ENCODE peak calls at places on chromosomes 3 and 15, in six cellular contexts. Q, S, R, Z, M and B are unnamed samples.

GRCh38 chr3:56889131-56889530 is 87.4 kb upstream of the ARHGEF3 start:
- DNase-seq in Q (no peak), S (peak; percentile 45), R (no peak), Z (no peak), M (no peak), B (no peak)

GRCh38 chr15:85580914-85581313 is 200.5 kb downstream of the AKAP13 start:
- DNase-seq in Q (no peak), S (no peak), R (peak; percentile 50), Z (no peak), M (peak; percentile 88), B (no peak)

GRCh38 chr3:128547368-128547987 is 54.5 kb upstream of the GATA2 start:
- DNase-seq in Q (no peak), S (no peak), R (no peak), Z (peak; percentile 53), M (no peak), B (peak; percentile 85)

GRCh38 chr3:46664971-46665762 is 28.3 kb downstream of the ALS2CL start:
- DNase-seq in Q (no peak), S (no peak), R (no peak), Z (no peak), M (peak; percentile 61), B (no peak)

GRCh38 chr3:38453075-38453913 is at the start of gene ACVR2B:
- DNase-seq in Q (peak; percentile 92), S (peak; percentile 92), R (peak; percentile 91), Z (no peak), M (peak; percentile 91), B (peak; percentile 39)

GRCh38 chr15:69756440-69756839 is 303.8 kb downstream of the RPLP1 start:
- DNase-seq in Q (no peak), S (no peak), R (no peak), Z (peak; percentile 84), M (no peak), B (no peak)

GRCh38 chr15:98760112-98760826 is 111.9 kb downstream of the IGF1R start:
- DNase-seq in Q (no peak), S (no peak), R (no peak), Z (no peak), M (no peak), B (peak; percentile 88)

GRCh38 chr3:136728918-136729317 is 23.3 kb downstream of the STAG1 start:
- DNase-seq in Q (no peak), S (no peak), R (no peak), Z (no peak), M (no peak), B (peak; percentile 64)

GRCh38 chr15:98812711-98813441 is 164.5 kb downstream of the IGF1R start:
- DNase-seq in Q (no peak), S (no peak), R (no peak), Z (no peak), M (no peak), B (no peak)

GRCh38 chr3:9301091-9301490 is 51.6 kb upstream of the SRGAP3 start:
- DNase-seq in Q (no peak), S (no peak), R (no peak), Z (no peak), M (no peak), B (no peak)

GRCh38 chr3:121957674-121958419 is 63.6 kb downstream of the SLC15A2 start:
- DNase-seq in Q (no peak), S (no peak), R (peak; percentile 30), Z (no peak), M (no peak), B (no peak)

GRCh38 chr15:46213551-46213950 is 578.7 kb downstream of the SQOR start:
- DNase-seq in Q (no peak), S (no peak), R (no peak), Z (no peak), M (no peak), B (no peak)
- TF ChIP-seq CTCF in Q (no peak), S (no peak), R (no peak), Z (no peak), M (no peak), B (no peak)

GRCh38 chr15:34365073-34365825 is 1.7 kb downstream of the LPCAT4 start:
- DNase-seq in Q (no peak), S (no peak), R (no peak), Z (no peak), M (no peak), B (no peak)
- H3K4me3 ChIP-seq in Q (no peak overlapping the region), S (no peak overlapping the region), R (peak overlapping the region; percentile 63), Z (peak overlapping the region; percentile 89), M (peak overlapping the region; percentile 94), B (no peak overlapping the region)

GRCh38 chr15:95520511-95520910 is 810.0 kb upstream of the NR2F2 start:
- DNase-seq in Q (no peak), S (no peak), R (no peak), Z (no peak), M (no peak), B (peak; percentile 7)

GRCh38 chr15:95520922-95521321 is 809.6 kb upstream of the NR2F2 start:
- DNase-seq in Q (no peak), S (no peak), R (no peak), Z (no peak), M (no peak), B (no peak)

DNA sequence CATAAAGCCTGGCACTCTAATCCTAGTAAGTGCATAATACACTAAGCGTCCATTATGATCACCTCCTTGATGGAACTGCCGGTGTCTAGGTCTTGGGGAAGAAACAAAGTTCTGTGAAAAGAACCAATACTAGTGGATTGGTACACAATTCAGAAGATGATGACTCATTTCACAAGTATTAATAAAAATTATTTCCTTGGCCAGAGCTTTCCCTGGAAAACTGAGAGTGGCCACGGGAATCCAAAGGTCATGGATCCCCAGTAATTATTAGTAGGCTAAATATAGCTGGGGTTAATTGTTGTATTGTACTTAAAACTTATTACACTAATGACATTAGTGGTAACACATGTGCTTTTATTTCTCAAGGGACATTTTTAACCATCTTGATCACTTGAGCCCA is 808.0 kb upstream of the NR2F2 start:
- DNase-seq in Q (no peak), S (no peak), R (no peak), Z (no peak), M (no peak), B (no peak)
- TF ChIP-seq CTCF in Q (no peak), S (no peak), R (no peak), Z (no peak), M (no peak), B (no peak)

DNA sequence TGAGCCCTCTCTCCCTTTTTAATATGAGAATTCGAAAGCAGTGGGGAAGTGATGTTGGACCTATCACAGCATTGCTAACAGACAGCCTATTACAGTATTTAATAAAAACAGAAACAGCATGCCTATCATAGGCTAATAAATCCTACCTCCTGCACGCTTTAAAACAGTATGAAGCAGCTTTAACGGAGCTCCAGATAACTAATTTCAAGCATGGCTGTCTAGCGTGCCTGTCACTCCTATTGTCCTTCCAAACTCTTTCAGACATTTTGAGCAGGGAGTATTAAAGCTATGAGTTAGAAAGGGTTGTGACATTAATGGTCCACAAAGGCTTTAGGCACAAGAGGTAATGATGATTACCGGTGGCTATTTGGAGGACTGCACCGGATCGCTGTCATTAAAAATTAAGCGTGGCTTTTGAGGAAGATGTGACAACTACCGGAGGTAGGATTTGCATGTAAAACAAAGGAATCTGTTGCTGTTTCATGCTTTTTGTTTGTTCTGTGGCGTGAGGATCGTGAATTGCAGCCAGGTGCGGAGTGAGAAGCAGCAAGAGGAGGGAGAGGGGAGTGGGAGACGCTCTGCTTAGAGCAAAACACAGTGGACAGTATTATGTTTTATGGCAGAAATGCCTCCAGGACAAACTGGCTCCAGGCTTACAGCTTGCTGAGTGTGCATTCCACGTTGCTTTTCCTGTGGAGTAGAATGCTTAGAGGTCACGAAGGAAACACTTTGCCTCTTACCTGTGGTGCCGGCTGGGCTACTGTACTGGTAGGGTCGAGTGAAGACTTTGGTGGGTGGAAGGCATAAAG is at the start of gene KCNMB2:
- DNase-seq in Q (no peak), S (no peak), R (no peak), Z (no peak), M (no peak), B (no peak)
- H3K4me3 ChIP-seq in Q (peak within 1 kb of the TSS; percentile 10), S (peak within 1 kb of the TSS; percentile 42), R (peak within 1 kb of the TSS; percentile 39), Z (peak within 1 kb of the TSS; percentile 54), M (peak within 1 kb of the TSS; percentile 24), B (no peak within 1 kb of the TSS)

GRCh38 chr15:36885709-36886108 is 214.6 kb downstream of the MEIS2 start:
- DNase-seq in Q (no peak), S (no peak), R (no peak), Z (no peak), M (no peak), B (no peak)

GRCh38 chr15:36884404-36885335 is 215.7 kb downstream of the MEIS2 start:
- DNase-seq in Q (no peak), S (no peak), R (no peak), Z (no peak), M (no peak), B (no peak)

GRCh38 chr15:36882487-36883108 is 217.8 kb downstream of the MEIS2 start:
- DNase-seq in Q (no peak), S (no peak), R (no peak), Z (no peak), M (no peak), B (peak; percentile 7)

GRCh38 chr15:36886135-36887011 is 214.0 kb downstream of the MEIS2 start:
- DNase-seq in Q (no peak), S (no peak), R (no peak), Z (no peak), M (no peak), B (no peak)

DNA sequence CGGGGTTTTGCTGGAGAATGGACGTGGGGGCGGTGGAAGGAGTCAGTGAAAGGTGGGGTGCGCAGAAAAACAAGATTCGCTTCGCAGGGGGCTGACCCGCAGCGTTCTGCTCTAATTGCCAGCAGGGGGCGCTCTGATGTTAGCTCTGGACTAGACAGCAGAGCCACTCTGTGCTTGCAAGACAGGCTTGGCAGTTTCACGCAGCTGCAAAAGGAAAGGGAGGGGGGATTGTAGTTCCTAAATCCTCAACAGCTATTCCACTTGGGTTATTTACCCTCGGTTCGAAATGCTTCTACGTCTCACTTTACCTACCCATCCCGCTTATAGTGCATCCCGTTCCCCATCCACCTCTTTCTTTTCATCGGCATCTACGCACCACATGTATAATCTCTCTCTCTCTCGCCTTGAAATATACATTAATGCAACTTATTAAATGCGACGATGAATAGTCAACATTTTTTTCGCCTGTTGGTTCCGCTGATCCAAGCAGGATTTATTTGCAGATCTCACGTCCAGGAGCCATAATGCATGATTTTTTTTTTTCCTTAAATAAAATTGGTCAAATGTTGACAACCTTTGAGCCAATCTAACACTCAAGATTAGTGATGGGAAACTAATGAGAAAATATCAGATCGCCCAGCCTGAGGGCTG is 216.5 kb downstream of the MEIS2 start:
- DNase-seq in Q (peak; percentile 94), S (peak; percentile 89), R (peak; percentile 83), Z (no peak), M (peak; percentile 88), B (peak; percentile 59)
- TF ChIP-seq CTCF in Q (peak; percentile 94), S (peak; percentile 67), R (peak; percentile 83), Z (peak; percentile 85), M (peak; percentile 24), B (peak; percentile 89)

DNA sequence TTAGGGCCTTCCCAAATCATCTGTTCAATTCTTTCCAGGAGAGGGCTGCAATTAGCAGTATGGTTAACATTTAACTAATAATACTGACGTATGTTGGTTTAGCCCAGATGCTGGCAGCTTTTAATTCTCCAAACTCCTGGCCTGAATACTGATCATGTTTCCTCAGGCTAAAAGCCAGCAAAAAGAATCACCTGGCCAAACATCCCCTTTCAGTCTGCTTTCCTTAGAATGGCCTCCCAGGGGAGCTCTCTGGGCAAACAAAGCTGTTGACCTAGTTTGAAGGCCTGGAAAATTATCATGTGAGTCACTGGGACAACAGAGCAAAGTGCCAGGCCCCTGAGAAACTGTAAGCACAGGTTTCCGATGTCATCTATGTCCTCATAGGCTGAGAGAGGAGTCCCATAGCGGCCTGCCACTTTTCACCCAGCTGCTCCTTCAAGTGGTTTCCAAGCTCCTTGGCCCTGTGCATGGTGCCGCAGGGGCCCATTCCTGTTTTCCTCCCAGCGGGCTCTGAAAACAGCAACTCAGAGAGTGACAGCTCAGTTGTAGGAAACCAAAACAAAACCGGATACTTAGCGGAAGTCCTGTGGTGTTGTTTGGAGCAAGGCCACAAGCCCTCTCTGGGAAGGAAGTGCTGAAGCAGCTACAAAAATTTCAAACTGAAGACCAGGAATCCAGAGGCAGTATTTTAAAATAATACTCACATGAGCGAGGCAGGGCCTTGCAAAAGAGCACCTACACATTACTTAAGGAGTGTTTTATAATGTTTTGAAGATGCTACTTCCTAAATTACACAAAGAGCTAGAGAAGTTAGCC is 36.5 kb upstream of the RAB11A start:
- DNase-seq in Q (peak; percentile 92), S (peak; percentile 78), R (peak; percentile 97), Z (peak; percentile 95), M (peak; percentile 87), B (peak; percentile 89)
- H3K4me3 ChIP-seq in Q (peak overlapping the region; percentile 14), S (peak overlapping the region; percentile 30), R (peak overlapping the region; percentile 33), Z (peak overlapping the region; percentile 36), M (no peak overlapping the region), B (no peak overlapping the region)